ENCODE peak calls at places on chromosome 1, in eight cellular contexts. F is SK-MEL-5; O is activated CD4-positive, alpha-beta T cell treated with anti-CD3 and anti-CD28 coated beads, Interleukin-2, amount 50 U/mL, for 1 hour; M is effector memory CD8-positive, alpha-beta T cell; I is GM10248; C is non-pigmented ciliary epithelial cell; L is NCI-H748 treated with DMSO at 0.1 percent for 48 hours; J is type B pancreatic cell. H is an unnamed sample.

GRCh38 chr1:115432061-115432460 is 94.0 kb upstream of the NGF start:
- DNase-seq in F (no peak), O (no peak), M (no peak), I (no peak), C (no peak), L (no peak), J (no peak), H (peak; percentile 49)

GRCh38 chr1:204335085-204335484 is 24.6 kb downstream of the PLEKHA6 start:
- DNase-seq in F (no peak), O (no peak), M (no peak), I (no peak), C (no peak), L (no peak), J (no peak), H (no peak)

GRCh38 chr1:39933956-39934941 is 20.7 kb upstream of the MFSD2A start:
- DNase-seq in F (peak; percentile 52), O (no peak), M (no peak), I (no peak), C (peak; percentile 65), L (no peak), J (no peak), H (peak; percentile 94)

GRCh38 chr1:201002510-201002909 is 21.0 kb downstream of the KIF21B start:
- DNase-seq in F (no peak), O (no peak), M (no peak), I (no peak), C (no peak), L (no peak), J (no peak), H (no peak)

GRCh38 chr1:52186449-52186848 is 44.6 kb downstream of the ZFYVE9 start:
- DNase-seq in F (no peak), O (no peak), M (no peak), I (no peak), C (no peak), L (no peak), J (no peak), H (no peak)

GRCh38 chr1:9249534-9250335 is 15.2 kb downstream of the H6PD start:
- DNase-seq in F (peak; percentile 61), O (peak; percentile 10), M (no peak), I (peak; percentile 56), C (no peak), L (no peak), J (no peak), H (peak; percentile 83)

GRCh38 chr1:39677645-39678044 is 5.7 kb upstream of the NT5C1A start:
- DNase-seq in F (no peak), O (no peak), M (no peak), I (no peak), C (no peak), L (no peak), J (no peak), H (no peak)

GRCh38 chr1:19057784-19058475 is 101.5 kb upstream of the IFFO2 start:
- DNase-seq in F (no peak), O (no peak), M (no peak), I (no peak), C (no peak), L (no peak), J (no peak), H (peak; percentile 65)

GRCh38 chr1:175602186-175602585 is 141.2 kb downstream of the TNR start:
- DNase-seq in F (no peak), O (no peak), M (no peak), I (no peak), C (no peak), L (no peak), J (no peak), H (no peak)

GRCh38 chr1:5729636-5730145 is 262.5 kb downstream of the NPHP4 start:
- DNase-seq in F (no peak), O (no peak), M (no peak), I (no peak), C (no peak), L (no peak), J (no peak), H (no peak)

GRCh38 chr1:75632350-75632949 is 21.5 kb upstream of the SLC44A5 start:
- DNase-seq in F (peak; percentile 55), O (no peak), M (no peak), I (peak; percentile 15), C (peak; percentile 9), L (peak; percentile 55), J (no peak), H (no peak)

GRCh38 chr1:70405780-70406416 is 5.2 kb upstream of the CTH start:
- DNase-seq in F (no peak), O (no peak), M (no peak), I (no peak), C (no peak), L (no peak), J (no peak), H (no peak)

GRCh38 chr1:116918714-116919357 is 9.1 kb downstream of the PTGFRN start:
- DNase-seq in F (no peak), O (no peak), M (no peak), I (no peak), C (no peak), L (no peak), J (no peak), H (no peak)